ENCODE peak calls at places on chromosome 12, in four cellular contexts. X is mesothelial cell of epicardium, H is breast epithelium, C is non-pigmented ciliary epithelial cell. L is an unnamed sample.

GRCh38 chr12:1505576-1505975 is 88.8 kb downstream of the FBXL14 start:
- DNase-seq in X (no peak), H (no peak), C (no peak), L (no peak)

GRCh38 chr12:117476341-117476740 is 114.9 kb upstream of the NOS1 start:
- DNase-seq in C (no peak), X (no peak), H (no peak), L (no peak)

GRCh38 chr12:111841236-111841749 is 735 bp upstream of the MAPKAPK5 start:
- DNase-seq in X (no peak), C (no peak), H (no peak), L (peak)

GRCh38 chr12:131908082-131908715 is 13.8 kb downstream of the ULK1 start:
- DNase-seq in H (no peak), C (no peak), X (no peak), L (no peak)

GRCh38 chr12:13100882-13101769 is 2.3 kb downstream of the GSG1 start:
- DNase-seq in H (peak), C (no peak), X (peak), L (peak)

GRCh38 chr12:116159175-116159574 is 118.3 kb downstream of the MED13L start:
- DNase-seq in X (no peak), H (no peak), C (no peak), L (peak)

GRCh38 chr12:80917651-80918050 is 20.1 kb downstream of the LIN7A start:
- DNase-seq in X (no peak), H (no peak), C (no peak), L (no peak)

GRCh38 chr12:88638956-88639355 is 58.7 kb upstream of the KITLG start:
- DNase-seq in C (no peak), X (no peak), H (no peak), L (peak)

GRCh38 chr12:94761559-94761958 is 111.2 kb upstream of the TMCC3 start:
- DNase-seq in C (peak), H (no peak), X (no peak), L (peak)

GRCh38 chr12:85679296-85679695 is 156.9 kb downstream of the RASSF9 start:
- DNase-seq in C (no peak), H (no peak), X (no peak), L (no peak)

GRCh38 chr12:123076604-123077297 is 74.1 kb downstream of the PITPNM2 start:
- DNase-seq in C (no peak), X (no peak), H (no peak), L (peak)

GRCh38 chr12:91967590-91967989 is 178.1 kb downstream of the BTG1 start:
- DNase-seq in C (no peak), H (no peak), X (no peak), L (no peak)

GRCh38 chr12:66861157-66861750 is 182.4 kb upstream of the GRIP1 start:
- DNase-seq in C (peak), H (peak), X (peak), L (peak)

GRCh38 chr12:661720-662486 is 1.3 kb downstream of the NINJ2 start:
- DNase-seq in H (no peak), X (no peak), C (no peak), L (no peak)

GRCh38 chr12:41794341-41794740 is 350.3 kb downstream of the GXYLT1 start:
- DNase-seq in X (no peak), C (no peak), H (no peak), L (no peak)

GRCh38 chr12:2826721-2827515 is 7.9 kb downstream of the NRIP2 start:
- DNase-seq in X (no peak), C (no peak), H (no peak), L (no peak)

GRCh38 chr12:113818833-113819232 is 147.3 kb downstream of the RBM19 start:
- DNase-seq in H (no peak), C (no peak), X (no peak), L (peak)

GRCh38 chr12:92059976-92060375 is 85.7 kb downstream of the BTG1 start:
- DNase-seq in X (no peak), H (no peak), C (no peak), L (peak)

GRCh38 chr12:76449572-76449971 is 101.4 kb upstream of the BBS10 start:
- DNase-seq in X (no peak), C (peak), H (no peak), L (peak)

GRCh38 chr12:39499296-39499695 is 56.4 kb upstream of the KIF21A start:
- DNase-seq in X (no peak), H (no peak), C (no peak), L (no peak)

GRCh38 chr12:121239335-121239678 is 29.4 kb downstream of the P2RX4 start:
- DNase-seq in C (no peak), X (no peak), H (no peak), L (no peak)

GRCh38 chr12:116273813-116274551 is 3.5 kb downstream of the MED13L start:
- DNase-seq in H (no peak), X (no peak), C (no peak), L (no peak)

GRCh38 chr12:123971770-123972447 is 722 bp downstream of the CCDC92 start:
- DNase-seq in C (no peak), X (peak), H (peak), L (peak)